ENCODE peak calls at places on chromosomes 3 and 15, in seven cellular contexts. W, O, I, X, R, L and V are unnamed samples. For H3K4me1, the result is how much of the 10 kb centered on the place peaks cover.

GRCh38 chr3:126446301-126446700 is 29.4 kb downstream of the ZXDC start:
- DNase-seq in I (peak), R (no peak), O (no peak), X (peak), L (peak), W (no peak), V (no peak)

GRCh38 chr15:36994809-36995208 is 105.5 kb downstream of the MEIS2 start:
- DNase-seq in I (no peak), R (no peak), O (no peak), W (no peak), L (no peak), X (no peak), V (no peak)

GRCh38 chr15:85993116-85993515 is 86.6 kb upstream of the AGBL1 start:
- DNase-seq in X (no peak), R (no peak), O (no peak), I (no peak), W (no peak), L (no peak), V (no peak)

GRCh38 chr3:106103383-106103782 is 234.6 kb upstream of the CBLB start:
- DNase-seq in L (no peak), I (no peak), R (no peak), X (no peak), O (no peak), W (no peak), V (no peak)

GRCh38 chr3:120129041-120129440 is 34.8 kb upstream of the GSK3B start:
- DNase-seq in W (no peak), L (no peak), R (no peak), I (no peak), X (no peak), O (no peak), V (no peak)

GRCh38 chr3:42632146-42632545 is 21.4 kb upstream of the ZBTB47 start:
- DNase-seq in L (no peak), X (no peak), R (no peak), I (no peak), W (no peak), O (no peak), V (no peak)

GRCh38 chr15:28942046-28942445 is 56.3 kb downstream of the APBA2 start:
- DNase-seq in X (no peak), O (no peak), I (peak), W (no peak), R (no peak), L (peak), V (no peak)

GRCh38 chr3:32110233-32110760 is 3.9 kb downstream of the GPD1L start:
- DNase-seq in I (no peak), W (no peak), L (no peak), X (no peak), R (no peak), O (no peak), V (no peak)

GRCh38 chr3:174812172-174812862 is 46.8 kb upstream of the NAALADL2 start:
- DNase-seq in X (no peak), L (no peak), O (no peak), R (no peak), I (no peak), W (no peak), V (no peak)

GRCh38 chr3:146594843-146595482 is 10.2 kb downstream of the PLSCR5 start:
- DNase-seq in X (no peak), W (no peak), I (peak), R (no peak), L (no peak), O (no peak), V (no peak)

DNA sequence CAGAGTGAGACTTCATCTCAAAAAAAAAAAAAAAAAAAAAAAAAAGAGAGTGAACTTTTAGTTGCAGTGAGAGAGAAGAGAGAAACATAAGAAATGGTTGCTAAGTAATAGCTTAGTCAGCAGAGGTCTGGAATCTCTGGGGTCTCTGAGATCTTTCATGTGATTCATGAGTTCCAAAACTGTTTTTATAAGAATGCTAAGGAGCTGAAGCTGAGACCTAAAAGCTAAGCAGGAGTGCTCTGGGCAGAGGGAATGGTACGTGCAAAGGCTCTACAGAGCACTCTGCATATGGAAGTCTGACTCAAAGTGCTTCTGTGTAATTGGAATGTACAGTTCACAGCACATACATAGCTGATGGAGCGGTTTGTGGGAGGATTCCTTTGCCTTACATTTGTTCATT is 66.2 kb upstream of the LRIG1 start:
- DNase-seq in X (no peak), R (no peak), O (no peak), L (no peak), I (no peak), W (no peak), V (no peak)
- H3K4me1 ChIP-seq in X (under half), R (under half), O (under half), L (under half), I (under half), W (under half), V (under half)

GRCh38 chr15:98872777-98873176 is 134.8 kb downstream of the PGPEP1L start:
- DNase-seq in R (no peak), W (no peak), L (no peak), X (no peak), O (no peak), I (no peak), V (no peak)

GRCh38 chr15:98875309-98875708 is 132.3 kb downstream of the PGPEP1L start:
- DNase-seq in X (no peak), I (no peak), O (no peak), L (no peak), R (no peak), W (no peak), V (no peak)

GRCh38 chr15:98873441-98874218 is 134.0 kb downstream of the PGPEP1L start:
- DNase-seq in L (no peak), R (no peak), O (no peak), I (peak), X (no peak), W (no peak), V (no peak)

GRCh38 chr15:98874773-98875172 is 132.8 kb downstream of the PGPEP1L start:
- DNase-seq in I (no peak), L (no peak), W (no peak), O (no peak), R (no peak), X (peak), V (no peak)

GRCh38 chr15:98874359-98874758 is 133.2 kb downstream of the PGPEP1L start:
- DNase-seq in W (no peak), O (no peak), I (no peak), X (no peak), R (no peak), L (no peak), V (no peak)
- H3K4me1 ChIP-seq in W (under half), O (under half), I (under half), X (under half), R (half or more), L (half or more), V (under half)

GRCh38 chr3:16842710-16843270 is 42.0 kb upstream of the PLCL2 start:
- DNase-seq in W (no peak), R (no peak), L (no peak), I (no peak), X (no peak), O (no peak), V (no peak)

GRCh38 chr3:16841354-16841753 is 43.4 kb upstream of the PLCL2 start:
- DNase-seq in X (no peak), O (no peak), L (no peak), R (no peak), I (no peak), W (no peak), V (no peak)

GRCh38 chr3:16840111-16840444 is 44.7 kb upstream of the PLCL2 start:
- DNase-seq in O (no peak), X (no peak), L (no peak), I (no peak), R (no peak), W (no peak), V (no peak)

GRCh38 chr3:16844222-16844621 is 40.5 kb upstream of the PLCL2 start:
- DNase-seq in I (no peak), R (no peak), L (no peak), O (no peak), X (no peak), W (no peak), V (no peak)

DNA sequence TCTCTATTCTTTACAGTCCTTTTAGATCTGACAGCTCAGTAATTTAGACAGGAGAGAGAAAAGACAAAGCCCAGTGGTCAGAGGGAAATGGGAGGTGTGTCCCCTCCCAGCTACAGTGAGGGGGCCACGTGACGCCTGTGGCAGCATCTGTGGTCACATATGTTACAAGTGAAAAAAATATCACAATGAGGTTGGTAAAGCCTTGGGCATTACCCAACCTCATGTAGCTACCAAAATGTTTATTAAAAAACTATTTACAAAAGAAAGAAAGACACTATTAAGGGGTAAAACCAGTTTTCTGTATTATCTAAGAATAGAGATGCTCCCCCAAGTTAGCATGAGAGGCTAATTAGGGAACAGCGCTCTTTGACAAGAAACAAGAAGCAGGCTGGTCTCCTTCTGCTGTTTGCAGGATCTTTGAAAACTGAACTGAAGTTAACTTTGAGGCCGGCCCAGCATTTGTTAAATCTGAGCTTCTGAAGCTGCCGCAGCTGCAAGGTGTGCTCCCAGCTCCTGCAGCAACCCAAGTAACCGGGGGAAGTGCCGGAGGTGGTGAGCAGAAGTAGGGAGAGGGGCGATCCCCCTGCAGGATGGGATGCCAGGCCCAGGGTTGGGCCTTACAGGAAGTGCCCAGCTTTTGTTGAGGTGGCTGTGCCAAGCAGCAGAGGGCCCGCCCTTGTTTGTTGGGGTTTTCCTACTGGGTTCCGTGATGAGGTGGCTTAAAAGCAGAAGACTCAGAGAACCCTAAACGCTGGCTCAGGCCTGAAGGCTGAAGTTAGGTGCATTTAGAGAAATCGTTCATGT is 42.6 kb upstream of the PLCL2 start:
- DNase-seq in I (no peak), O (no peak), W (peak), L (peak), X (no peak), R (no peak), V (no peak)
- H3K4me1 ChIP-seq in I (under half), O (under half), W (under half), L (under half), X (under half), R (under half), V (under half)

GRCh38 chr3:64163755-64164148 is 61.5 kb downstream of the PRICKLE2 start:
- DNase-seq in O (no peak), X (no peak), L (no peak), W (no peak), I (no peak), R (no peak), V (no peak)
- H3K4me1 ChIP-seq in O (under half), X (under half), L (half or more), W (under half), I (under half), R (under half), V (under half)

DNA sequence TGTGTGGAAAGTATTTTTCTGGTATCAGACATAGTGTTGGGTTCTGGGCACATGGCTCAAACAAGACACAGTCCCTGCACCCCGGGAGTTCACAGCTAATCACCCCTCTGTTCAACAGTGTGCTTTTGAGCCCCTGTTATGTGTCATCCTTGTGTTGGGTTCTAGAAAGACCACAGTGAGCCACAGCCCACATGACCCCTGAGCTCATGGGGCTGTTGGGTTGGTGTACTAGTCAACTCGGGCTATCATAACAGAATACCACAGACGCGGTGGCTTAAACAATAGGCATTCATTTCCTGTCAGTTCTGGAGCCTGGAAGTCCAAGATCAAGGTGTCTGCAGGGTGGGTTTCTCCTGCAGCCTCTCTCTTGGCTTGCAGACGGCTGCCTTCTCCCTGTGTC is 100.0 kb downstream of the DNAJB8 start:
- DNase-seq in L (no peak), R (no peak), X (no peak), W (no peak), I (peak), O (peak), V (no peak)
- H3K4me1 ChIP-seq in L (under half), R (under half), X (under half), W (under half), I (under half), O (under half), V (under half)